ENCODE peak calls at places on chromosomes 3 and 15, in ten cellular contexts. F, S, U, T, Y, H, D, M, C and N are unnamed samples.

GRCh38 chr3:23183731-23184130 is 19.4 kb upstream of the UBE2E2 start:
- DNase-seq in F (peak), S (peak), U (peak), T (peak), Y (no peak), H (peak), D (no peak), M (peak), C (no peak), N (peak)

GRCh38 chr15:29050870-29051269 is 165.1 kb downstream of the APBA2 start:
- DNase-seq in F (peak), S (no peak), U (peak), T (no peak), Y (no peak), H (no peak), D (no peak), M (no peak), C (no peak), N (no peak)

GRCh38 chr3:13872451-13872850 is 7.4 kb downstream of the WNT7A start:
- DNase-seq in F (no peak), S (no peak), U (no peak), T (no peak), Y (no peak), H (no peak), D (no peak), M (no peak), C (no peak), N (no peak)

GRCh38 chr15:60626669-60627068 is 147.7 kb upstream of the ICE2 start:
- DNase-seq in F (no peak), S (no peak), U (no peak), T (no peak), Y (no peak), H (no peak), D (no peak), M (no peak), C (no peak), N (no peak)

GRCh38 chr3:53282581-53282980 is 26.8 kb upstream of the TKT start:
- DNase-seq in F (no peak), S (no peak), U (no peak), T (no peak), Y (no peak), H (no peak), D (no peak), M (no peak), C (no peak), N (no peak)

GRCh38 chr3:29065211-29065785 is 215.6 kb upstream of the RBMS3 start:
- DNase-seq in F (peak), S (peak), U (peak), T (peak), Y (peak), H (no peak), D (peak), M (peak), C (no peak), N (peak)

GRCh38 chr3:171841620-171842000 is 1.5 kb upstream of the TMEM212 start:
- DNase-seq in F (peak), S (no peak), U (peak), T (no peak), Y (no peak), H (no peak), D (no peak), M (no peak), C (no peak), N (no peak)

GRCh38 chr3:129558772-129559564 is 16.0 kb downstream of the H1-8 start:
- DNase-seq in F (peak), S (peak), U (peak), T (peak), Y (no peak), H (no peak), D (no peak), M (no peak), C (no peak), N (no peak)

GRCh38 chr3:27559381-27559780 is 75.2 kb upstream of the SLC4A7 start:
- DNase-seq in F (no peak), S (no peak), U (no peak), T (no peak), Y (no peak), H (no peak), D (no peak), M (no peak), C (no peak), N (no peak)

GRCh38 chr3:110736332-110736731 is 335.3 kb upstream of the NECTIN3 start:
- DNase-seq in F (no peak), S (no peak), U (no peak), T (no peak), Y (no peak), H (no peak), D (no peak), M (no peak), C (no peak), N (no peak)

GRCh38 chr15:58462547-58462946 is 30.8 kb downstream of the LIPC start:
- DNase-seq in F (no peak), S (no peak), U (no peak), T (no peak), Y (no peak), H (no peak), D (no peak), M (peak), C (no peak), N (no peak)

GRCh38 chr15:89576417-89576773 is 1.1 kb downstream of the TICRR start:
- DNase-seq in F (peak), S (no peak), U (peak), T (no peak), Y (no peak), H (no peak), D (no peak), M (no peak), C (no peak), N (peak)

GRCh38 chr15:60634815-60635214 is 155.9 kb upstream of the ICE2 start:
- DNase-seq in F (no peak), S (no peak), U (no peak), T (no peak), Y (no peak), H (no peak), D (no peak), M (no peak), C (no peak), N (peak)